ENCODE peak calls at places on chromosomes 16 and 17, in five cellular contexts. R, W, G, D and O are unnamed samples.

GRCh38 chr16:53863861-53864260 is 159.9 kb downstream of the FTO start:
- DNase-seq in G (no peak), D (no peak), W (no peak), R (no peak), O (no peak)

GRCh38 chr16:86285938-86286921 is 224.1 kb upstream of the FOXF1 start:
- DNase-seq in D (no peak), R (peak; percentile 28), W (no peak), G (no peak), O (no peak)

GRCh38 chr16:4618645-4619418 is 4.1 kb upstream of the UBALD1 start:
- DNase-seq in R (no peak), G (no peak), D (no peak), W (no peak), O (no peak)

GRCh38 chr16:16075463-16076399 is 126.3 kb downstream of the ABCC1 start:
- DNase-seq in D (no peak), W (peak; percentile 46), R (peak; percentile 60), G (no peak), O (no peak)

GRCh38 chr16:5004311-5004710 is 29.4 kb downstream of the NAGPA start:
- DNase-seq in D (no peak), R (no peak), W (no peak), G (no peak), O (no peak)

GRCh38 chr16:81556715-81557284 is 112.2 kb downstream of the CMIP start:
- DNase-seq in G (no peak), W (no peak), D (no peak), R (peak; percentile 24), O (no peak)

GRCh38 chr17:56602292-56603130 is 9.0 kb downstream of the NOG start:
- DNase-seq in D (no peak), G (no peak), R (no peak), W (no peak), O (no peak)

GRCh38 chr16:67966549-67967182 is 1.8 kb downstream of the SLC12A4 start:
- DNase-seq in D (peak; percentile 43), R (peak; percentile 74), G (peak; percentile 88), W (no peak), O (no peak)

GRCh38 chr17:74690409-74690825 is 22.3 kb downstream of the CD300LF start:
- DNase-seq in D (no peak), R (no peak), W (no peak), G (no peak), O (no peak)

GRCh38 chr17:57699751-57700186 is 45.3 kb downstream of the CCDC182 start:
- DNase-seq in W (no peak), D (no peak), G (no peak), R (peak; percentile 44), O (no peak)

GRCh38 chr16:83579027-83579426 is 228.8 kb upstream of the HSBP1 start:
- DNase-seq in D (no peak), G (no peak), R (no peak), W (no peak), O (no peak)

GRCh38 chr16:67481561-67482259 is 753 bp upstream of the ATP6V0D1 start:
- DNase-seq in W (peak; percentile 56), D (no peak), G (no peak), R (peak; percentile 68), O (peak; percentile 21)

GRCh38 chr17:41695954-41696720 is 7.5 kb downstream of the EIF1 start:
- DNase-seq in W (peak; percentile 48), D (peak; percentile 64), R (peak; percentile 85), G (no peak), O (peak; percentile 84)

GRCh38 chr16:70372921-70373550 is 26.3 kb downstream of the DDX19A start:
- DNase-seq in W (no peak), R (no peak), G (no peak), D (no peak), O (no peak)

GRCh38 chr16:10741844-10742243 is 1.8 kb upstream of the NUBP1 start:
- DNase-seq in G (no peak), W (peak; percentile 61), D (no peak), R (peak; percentile 25), O (no peak)

GRCh38 chr16:813204-813915 is 12.8 kb upstream of the GNG13 start:
- DNase-seq in W (no peak), D (peak; percentile 80), R (peak; percentile 20), G (peak; percentile 78), O (peak; percentile 76)

GRCh38 chr16:87212026-87212425 is 105.2 kb downstream of the C16orf95 start:
- DNase-seq in D (no peak), G (no peak), R (peak; percentile 85), W (no peak), O (no peak)

GRCh38 chr17:68288804-68289203 is 2.1 kb downstream of the SLC16A6 start:
- DNase-seq in R (no peak), D (no peak), G (no peak), W (no peak), O (no peak)

GRCh38 chr16:14423344-14423743 is 206.7 kb downstream of the PARN start:
- DNase-seq in D (no peak), W (no peak), R (peak; percentile 11), G (no peak), O (no peak)
- TF ChIP-seq CTCF in D (no peak), W (no peak), R (no peak), G (no peak), O (no peak)

GRCh38 chr17:34547453-34548063 is 31.8 kb upstream of the TMEM132E start:
- DNase-seq in D (no peak), R (no peak), G (peak; percentile 59), W (no peak), O (no peak)
- TF ChIP-seq CTCF in D (no peak), R (no peak), G (peak; percentile 27), W (no peak), O (no peak)

GRCh38 chr16:23889189-23889588 is 53.4 kb downstream of the PRKCB start:
- DNase-seq in W (no peak), R (no peak), G (no peak), D (no peak), O (no peak)
- TF ChIP-seq CTCF in W (no peak), R (no peak), G (no peak), D (no peak), O (no peak)

GRCh38 chr16:27779719-27780161 is 229.8 kb downstream of the KATNIP start:
- DNase-seq in R (peak; percentile 61), W (peak; percentile 28), G (peak; percentile 80), D (peak; percentile 82), O (no peak)
- TF ChIP-seq CTCF in R (peak; percentile 67), W (no peak), G (peak; percentile 74), D (peak; percentile 31), O (no peak)

GRCh38 chr17:82240506-82241182 is 11.8 kb downstream of the SLC16A3 start:
- DNase-seq in G (peak; percentile 36), W (no peak), D (no peak), R (no peak), O (no peak)
- TF ChIP-seq CTCF in G (no peak), W (no peak), D (no peak), R (no peak), O (no peak)

DNA sequence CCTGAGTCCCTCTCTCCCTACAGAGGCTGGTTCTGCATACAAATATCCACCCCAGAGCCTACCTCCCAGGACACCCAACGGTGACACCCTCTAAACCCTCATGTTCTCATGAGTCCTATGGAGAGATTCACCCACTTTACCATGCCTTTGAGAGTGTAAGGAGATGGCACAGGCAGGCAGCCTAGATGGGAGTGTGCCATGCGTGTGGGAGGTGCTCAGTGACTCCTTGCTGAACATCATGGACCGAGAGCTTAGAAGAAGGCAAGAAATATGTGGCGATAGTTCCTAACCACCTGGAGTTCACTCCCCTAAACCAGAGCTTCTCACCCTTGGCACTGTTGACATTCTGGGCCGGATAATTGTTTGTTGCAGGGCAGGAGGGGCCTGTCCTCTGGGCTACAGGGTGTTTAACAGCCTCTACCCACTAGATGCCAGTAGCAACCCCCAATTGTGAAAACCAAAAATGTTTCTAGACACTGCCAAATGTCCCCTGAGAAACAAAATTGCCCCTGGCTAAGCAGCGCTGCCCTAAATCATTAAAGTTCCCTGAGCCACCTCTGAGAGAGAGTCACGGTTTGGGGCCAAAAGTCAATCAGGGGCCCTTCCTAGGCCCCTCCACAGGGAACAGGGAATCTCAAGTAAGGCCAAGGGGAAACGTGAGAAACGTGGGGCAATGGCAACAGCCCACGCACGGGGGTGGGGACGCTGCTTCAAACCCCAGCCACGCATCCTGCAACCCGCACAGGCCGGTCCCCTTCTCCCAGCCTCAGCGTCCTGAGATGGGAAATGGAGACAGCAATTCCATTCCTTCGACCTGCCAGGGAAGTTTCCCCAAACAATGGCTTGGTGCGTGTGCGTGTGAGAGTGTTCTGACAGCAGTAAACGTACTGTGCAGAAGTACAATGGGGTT is 66.8 kb downstream of the C16orf78 start:
- DNase-seq in D (no peak), G (no peak), W (no peak), R (no peak), O (no peak)
- TF ChIP-seq CTCF in D (no peak), G (peak; percentile 27), W (no peak), R (no peak), O (no peak)

GRCh38 chr17:39867891-39868553 is at the start of gene ZPBP2:
- DNase-seq in G (peak; percentile 41), W (no peak), D (no peak), R (no peak), O (peak; percentile 77)
- TF ChIP-seq CTCF in G (no peak), W (no peak), D (no peak), R (no peak), O (no peak)

DNA sequence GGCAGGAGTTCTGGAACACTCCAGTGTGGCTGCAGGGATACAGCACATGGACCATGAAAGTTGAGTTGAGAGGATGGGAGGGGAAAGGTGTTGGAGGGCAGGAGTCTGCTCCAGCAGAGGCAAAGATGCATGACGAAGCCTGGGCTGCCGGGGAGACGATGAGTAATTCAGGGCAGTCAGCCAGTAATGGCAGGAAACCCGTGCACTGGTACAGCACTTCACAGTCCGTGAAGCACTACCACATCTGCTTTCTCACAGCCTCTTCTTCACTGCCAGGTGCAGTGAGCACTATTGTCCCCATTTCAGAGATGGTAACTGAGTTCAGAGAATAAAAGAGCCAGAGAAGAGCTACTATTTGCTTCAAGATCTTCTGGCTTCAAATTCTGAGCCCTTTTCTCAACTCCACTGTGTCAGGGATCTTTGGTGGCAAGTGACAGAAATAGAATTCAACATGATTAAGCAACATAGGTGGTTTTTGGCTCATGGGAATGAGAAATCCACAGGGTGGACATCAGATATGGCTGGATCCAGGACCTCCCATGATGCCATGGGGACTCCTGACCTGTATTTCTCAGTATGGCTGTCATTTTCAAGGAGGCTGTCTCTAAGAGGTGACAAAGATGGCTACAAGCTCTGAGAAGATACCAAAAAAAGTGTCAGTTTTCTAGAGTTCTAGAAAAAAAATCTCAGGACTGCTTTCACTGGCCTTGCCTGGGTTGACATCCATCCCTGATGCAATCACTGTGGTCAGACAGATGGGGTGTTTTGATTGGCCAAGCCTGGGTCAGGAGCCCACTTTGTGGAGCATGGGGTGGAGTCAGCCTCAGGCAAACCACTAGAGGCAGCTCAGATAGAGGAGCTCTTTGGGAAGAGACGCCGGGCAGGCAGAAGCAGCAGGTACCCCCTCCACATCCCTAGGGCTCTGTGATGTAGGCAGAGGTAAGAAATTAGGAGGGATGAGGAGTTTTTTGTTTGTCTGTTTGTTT is 24.7 kb downstream of the IL21R start:
- DNase-seq in G (peak; percentile 55), D (no peak), R (peak; percentile 96), W (peak; percentile 26), O (peak; percentile 60)
- TF ChIP-seq CTCF in G (no peak), D (no peak), R (no peak), W (no peak), O (no peak)

GRCh38 chr17:71084219-71084618 is 914.9 kb downstream of the KCNJ2 start:
- DNase-seq in W (peak; percentile 42), G (peak; percentile 78), D (peak; percentile 72), R (peak; percentile 56), O (peak; percentile 67)
- TF ChIP-seq CTCF in W (no peak), G (peak; percentile 79), D (peak; percentile 53), R (peak; percentile 53), O (no peak)